ENCODE peak calls at places on chromosomes 6 and 20, in ten cellular contexts. W, A, V, H, Z, J, G, B, S and K are unnamed samples. For H3K9me3, the result is how much of the 10 kb centered on the place peaks cover.

GRCh38 chr6:4179960-4180652 is 44.7 kb upstream of the ECI2 start:
- DNase-seq in W (no peak), H (no peak), S (peak), A (no peak), G (no peak), J (no peak), V (no peak), Z (no peak), B (no peak), K (no peak)

GRCh38 chr6:33181141-33181540 is 11.1 kb downstream of the COL11A2 start:
- DNase-seq in W (no peak), J (no peak), V (no peak), B (no peak), G (no peak), A (no peak), H (no peak), S (no peak), Z (no peak), K (no peak)

GRCh38 chr20:10332656-10333421 is 101.2 kb downstream of the MKKS start:
- DNase-seq in B (no peak), J (no peak), Z (no peak), G (no peak), V (no peak), S (no peak), W (peak), A (no peak), H (no peak), K (no peak)

GRCh38 chr20:32789896-32790750 is 27.9 kb downstream of the DNMT3B start:
- DNase-seq in W (peak), J (peak), G (no peak), H (peak), S (peak), V (peak), B (peak), A (peak), Z (no peak), K (no peak)

GRCh38 chr6:88166901-88167624 is 916 bp upstream of the CNR1 start:
- DNase-seq in B (no peak), J (no peak), G (no peak), V (peak), Z (no peak), W (no peak), S (no peak), A (peak), H (no peak), K (no peak)

GRCh38 chr6:28165566-28165965 is 23.9 kb downstream of the ZKSCAN8 start:
- DNase-seq in Z (no peak), W (no peak), G (no peak), S (no peak), J (no peak), V (no peak), B (no peak), A (no peak), H (no peak), K (no peak)

GRCh38 chr20:48932375-48932941 is 10.9 kb downstream of the ARFGEF2 start:
- DNase-seq in J (no peak), H (no peak), V (no peak), B (no peak), A (no peak), G (no peak), S (no peak), Z (no peak), W (no peak), K (no peak)

GRCh38 chr20:51529027-51529749 is 13.3 kb downstream of the NFATC2 start:
- DNase-seq in B (no peak), A (no peak), Z (no peak), V (no peak), W (peak), S (no peak), H (no peak), J (no peak), G (no peak), K (no peak)

GRCh38 chr6:53009056-53009455 is 14.0 kb upstream of the GSTA4 start:
- DNase-seq in B (no peak), S (no peak), Z (no peak), H (no peak), W (no peak), V (no peak), A (no peak), G (no peak), J (no peak), K (no peak)

GRCh38 chr20:61699184-61700066 is 366.3 kb downstream of the TAF4 start:
- DNase-seq in Z (no peak), W (no peak), H (no peak), S (no peak), V (no peak), G (no peak), J (no peak), A (no peak), B (no peak), K (no peak)

GRCh38 chr6:45427632-45428031 is 49.9 kb upstream of the SUPT3H start:
- DNase-seq in J (no peak), W (no peak), V (no peak), S (no peak), G (no peak), H (no peak), Z (no peak), B (no peak), A (no peak), K (no peak)

GRCh38 chr20:50805349-50805684 is 10.5 kb downstream of the BCAS4 start:
- DNase-seq in J (no peak), S (no peak), V (no peak), B (no peak), A (no peak), W (no peak), Z (no peak), G (no peak), H (no peak), K (no peak)

GRCh38 chr6:26109776-26110175 is 22.5 kb downstream of the HFE start:
- DNase-seq in W (peak), Z (no peak), G (no peak), V (no peak), B (no peak), S (no peak), H (no peak), A (no peak), J (no peak), K (no peak)

GRCh38 chr6:1316482-1317220 is 4.8 kb downstream of the FOXQ1 start:
- DNase-seq in A (no peak), B (no peak), V (peak), G (no peak), J (no peak), Z (no peak), W (peak), S (no peak), H (no peak), K (no peak)

GRCh38 chr20:33673411-33674293 is 576 bp downstream of the NECAB3 start:
- DNase-seq in B (no peak), W (no peak), V (peak), A (no peak), G (no peak), J (no peak), Z (no peak), S (no peak), H (no peak), K (no peak)

GRCh38 chr6:105429676-105430075 is 26.8 kb upstream of the PREP start:
- DNase-seq in B (no peak), A (no peak), Z (no peak), V (no peak), G (no peak), W (peak), J (no peak), H (no peak), S (no peak), K (no peak)

GRCh38 chr20:51791626-51792025 is 10.7 kb downstream of the SALL4 start:
- DNase-seq in S (no peak), A (no peak), G (no peak), Z (no peak), J (no peak), V (no peak), H (no peak), W (no peak), B (no peak), K (no peak)

GRCh38 chr6:162151050-162151658 is 576.4 kb downstream of the PRKN start:
- DNase-seq in J (no peak), S (no peak), B (no peak), V (no peak), G (no peak), W (peak), A (no peak), Z (no peak), H (no peak), K (no peak)

GRCh38 chr6:46410330-46410953 is 80.8 kb downstream of the RCAN2 start:
- DNase-seq in B (no peak), A (no peak), Z (peak), S (no peak), W (peak), G (no peak), V (no peak), H (no peak), J (peak), K (no peak)

GRCh38 chr6:75601608-75602163 is at the start of gene SENP6:
- DNase-seq in S (peak), G (peak), Z (peak), W (peak), V (peak), J (peak), B (peak), H (peak), A (peak), K (no peak)

GRCh38 chr6:149834513-149835481 is 29.4 kb downstream of the LRP11 start:
- DNase-seq in W (peak), Z (peak), A (no peak), J (peak), V (no peak), B (peak), S (peak), G (no peak), H (peak), K (peak)

GRCh38 chr20:38132910-38133501 is 32.1 kb downstream of the TGM2 start:
- DNase-seq in H (no peak), V (no peak), G (no peak), Z (no peak), W (no peak), J (no peak), B (no peak), A (no peak), S (no peak), K (no peak)

GRCh38 chr6:33761922-33762629 is 15.4 kb upstream of the IP6K3 start:
- DNase-seq in V (peak), J (peak), W (peak), B (no peak), S (peak), G (no peak), H (peak), Z (no peak), A (no peak), K (no peak)

GRCh38 chr6:167839755-167840154 is 13.0 kb downstream of the AFDN start:
- DNase-seq in H (no peak), S (no peak), G (no peak), W (no peak), B (no peak), J (no peak), Z (no peak), A (no peak), V (no peak), K (no peak)

GRCh38 chr6:122845916-122846632 is 57.0 kb downstream of the SMPDL3A start:
- DNase-seq in W (peak), B (no peak), V (no peak), J (no peak), G (no peak), Z (no peak), H (no peak), S (no peak), A (no peak), K (no peak)

GRCh38 chr20:36273414-36274247 is 32.5 kb upstream of the DLGAP4 start:
- DNase-seq in G (no peak), V (no peak), A (peak), S (no peak), H (no peak), J (no peak), W (peak), B (no peak), Z (no peak), K (no peak)

GRCh38 chr6:37047933-37048850 is 42.7 kb downstream of the FGD2 start:
- DNase-seq in A (no peak), S (no peak), J (no peak), V (peak), G (no peak), B (no peak), H (no peak), Z (no peak), W (no peak), K (no peak)

GRCh38 chr6:16781348-16782169 is 20.3 kb upstream of the ATXN1 start:
- DNase-seq in W (no peak), J (no peak), V (no peak), S (no peak), A (no peak), B (no peak), H (no peak), G (no peak), Z (no peak), K (no peak)

GRCh38 chr6:31205638-31206037 is 35.2 kb upstream of the POU5F1 start:
- DNase-seq in B (no peak), A (no peak), S (no peak), H (no peak), V (no peak), W (no peak), G (no peak), Z (no peak), J (no peak), K (no peak)

GRCh38 chr6:31204751-31205145 is 34.3 kb upstream of the POU5F1 start:
- DNase-seq in H (no peak), A (no peak), B (no peak), J (no peak), G (no peak), S (no peak), V (no peak), Z (no peak), W (no peak), K (no peak)

GRCh38 chr6:31197559-31198305 is 27.2 kb upstream of the POU5F1 start:
- DNase-seq in G (peak), B (peak), A (peak), H (peak), Z (no peak), V (peak), J (peak), S (peak), W (peak), K (no peak)

GRCh38 chr6:31203345-31203979 is 33.0 kb upstream of the POU5F1 start:
- DNase-seq in G (no peak), J (peak), B (no peak), Z (no peak), W (peak), V (no peak), S (no peak), H (peak), A (no peak), K (no peak)

GRCh38 chr6:31202259-31203166 is 32.0 kb upstream of the POU5F1 start:
- DNase-seq in S (no peak), H (no peak), B (no peak), G (no peak), W (no peak), V (peak), A (no peak), Z (no peak), J (no peak), K (no peak)
- H3K4me3 ChIP-seq in S (no peak), H (no peak), B (no peak), G (no peak), W (no peak), V (no peak), A (no peak), Z (no peak), J (no peak), K (no peak)

DNA sequence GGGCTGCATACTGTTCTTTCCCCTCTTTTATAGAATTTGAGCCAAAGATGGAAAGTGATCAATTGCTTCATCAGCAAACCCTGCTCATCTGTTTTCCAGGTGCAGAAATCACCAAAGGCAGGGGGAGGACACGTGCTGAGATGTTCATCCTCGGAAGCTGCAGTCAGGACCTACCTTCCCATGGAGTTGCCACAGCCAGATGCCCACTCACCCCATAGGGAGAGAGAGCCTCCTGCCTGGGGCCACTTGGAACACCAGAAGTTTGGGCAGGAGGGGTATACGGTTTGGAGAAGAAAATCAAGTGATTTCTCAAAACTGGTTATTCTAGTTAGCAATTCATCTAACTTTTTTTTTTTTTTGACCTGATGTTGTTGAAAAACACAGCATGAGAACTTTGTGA is 5.3 kb upstream of the CST7 start:
- DNase-seq in B (no peak), G (no peak), Z (no peak), S (no peak), V (no peak), H (no peak), A (no peak), J (no peak), W (no peak), K (no peak)
- H3K9me3 ChIP-seq in B (under half), G (under half), Z (under half), S (under half), V (under half), H (under half), A (under half), J (under half), W (under half), K (under half)

GRCh38 chr6:6583836-6584235 is 4.7 kb upstream of the LY86 start:
- DNase-seq in Z (no peak), S (no peak), W (no peak), V (no peak), A (no peak), B (no peak), G (no peak), H (no peak), J (peak), K (no peak)
- H3K4me3 ChIP-seq in Z (no peak), S (no peak), W (no peak), V (no peak), A (no peak), B (no peak), G (no peak), H (no peak), J (no peak), K (no peak)

DNA sequence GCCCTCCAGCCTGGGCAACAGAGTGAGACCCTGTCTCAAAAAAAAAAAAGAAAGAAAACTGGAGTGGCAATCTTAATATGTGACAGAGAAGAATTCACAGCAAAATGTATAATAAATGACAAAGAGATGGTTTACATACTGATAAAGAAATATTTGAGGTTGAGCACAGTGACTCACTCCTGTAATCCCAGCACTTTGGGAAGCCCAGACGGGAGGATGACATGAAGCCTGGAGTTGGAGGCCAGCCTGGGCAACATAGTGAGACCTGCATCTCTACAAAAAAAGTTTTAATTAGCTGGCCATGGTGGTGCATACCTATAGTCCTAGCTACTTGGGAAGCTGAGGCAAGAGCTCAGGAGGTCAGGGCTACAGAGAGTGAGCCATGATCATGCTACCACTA is 12.4 kb upstream of the DEFB118 start:
- DNase-seq in A (no peak), J (no peak), W (no peak), B (no peak), V (no peak), H (no peak), S (no peak), G (no peak), Z (no peak), K (no peak)
- H3K9me3 ChIP-seq in A (under half), J (under half), W (under half), B (under half), V (under half), H (under half), S (under half), G (under half), Z (under half), K (under half)

GRCh38 chr6:158026901-158027589 is 45.4 kb downstream of the SYNJ2 start:
- DNase-seq in G (no peak), A (peak), V (peak), W (no peak), B (no peak), Z (no peak), J (no peak), H (no peak), S (no peak), K (no peak)
- H3K4me3 ChIP-seq in G (no peak), A (no peak), V (no peak), W (peak), B (no peak), Z (no peak), J (peak), H (no peak), S (no peak), K (no peak)